ENCODE peak calls at places on chromosomes 2 and 18, in ten cellular contexts. S is lower lobe of right lung, O is colonic mucosa, F is breast epithelium, N is SK-N-SH, D is keratinocyte, H is fibroblast of lung, Y is ovary, E is body of pancreas, J is endodermal cell. W is an unnamed sample. For H3K36me3 and H3K4me1, the result is how much of the 10 kb centered on the place peaks cover.

GRCh38 chr18:45201489-45201888 is 413.8 kb upstream of the SLC14A2 start:
- DNase-seq in S (no peak), O (no peak), F (no peak), N (no peak), D (no peak), H (no peak), Y (no peak), E (no peak), J (no peak), W (no peak)

GRCh38 chr2:56580242-56580641 is 396.5 kb downstream of the CCDC85A start:
- DNase-seq in S (no peak), O (no peak), F (no peak), N (no peak), D (peak), H (peak), Y (no peak), E (no peak), J (no peak), W (no peak)

GRCh38 chr2:241271641-241272297 is 43.7 kb downstream of the HDLBP start:
- DNase-seq in S (peak), O (peak), F (peak), N (peak), D (no peak), H (peak), Y (peak), E (peak), J (peak), W (peak)

GRCh38 chr18:67308819-67309218 is 207.7 kb downstream of the DSEL start:
- DNase-seq in S (no peak), O (no peak), F (no peak), N (no peak), D (no peak), H (no peak), Y (no peak), E (no peak), J (no peak), W (no peak)

GRCh38 chr18:6963452-6964097 is 154.0 kb downstream of the LAMA1 start:
- DNase-seq in S (no peak), O (no peak), F (no peak), N (no peak), D (no peak), H (no peak), Y (no peak), E (no peak), J (no peak), W (no peak)

GRCh38 chr2:161388146-161388779 is 27.8 kb upstream of the TBR1 start:
- DNase-seq in S (no peak), O (no peak), F (no peak), N (no peak), D (no peak), H (no peak), Y (no peak), E (no peak), J (no peak), W (no peak)

GRCh38 chr2:178417916-178418315 is 33.1 kb downstream of the PRKRA start:
- DNase-seq in S (no peak), O (no peak), F (no peak), N (no peak), D (no peak), H (no peak), Y (no peak), E (no peak), J (no peak), W (no peak)

GRCh38 chr2:236047886-236048540 is 120.2 kb downstream of the GBX2 start:
- DNase-seq in S (no peak), O (peak), F (no peak), N (no peak), D (no peak), H (no peak), Y (no peak), E (no peak), J (no peak), W (no peak)

GRCh38 chr2:197215988-197216979 is 94.3 kb downstream of the ANKRD44 start:
- DNase-seq in S (no peak), O (no peak), F (no peak), N (no peak), D (no peak), H (peak), Y (no peak), E (no peak), J (no peak), W (no peak)

GRCh38 chr18:76970749-76971148 is 148.4 kb downstream of the ZNF236 start:
- DNase-seq in S (no peak), O (no peak), F (no peak), N (no peak), D (no peak), H (no peak), Y (no peak), E (no peak), J (no peak), W (no peak)

GRCh38 chr18:11696451-11696850 is 7.4 kb downstream of the GNAL start:
- DNase-seq in S (no peak), O (no peak), F (no peak), N (no peak), D (no peak), H (no peak), Y (no peak), E (no peak), J (no peak), W (no peak)

GRCh38 chr2:118386636-118387302 is 298.5 kb downstream of the INSIG2 start:
- DNase-seq in S (no peak), O (no peak), F (no peak), N (no peak), D (peak), H (peak), Y (no peak), E (no peak), J (no peak), W (no peak)

GRCh38 chr2:80199504-80199903 is 105.0 kb downstream of the LRRTM1 start:
- DNase-seq in S (no peak), O (no peak), F (no peak), N (no peak), D (no peak), H (no peak), Y (no peak), E (no peak), J (no peak), W (no peak)

GRCh38 chr2:143705108-143705686 is 576.0 kb downstream of the ARHGAP15 start:
- DNase-seq in S (no peak), O (no peak), F (no peak), N (no peak), D (no peak), H (peak), Y (no peak), E (no peak), J (no peak), W (no peak)

GRCh38 chr2:235230809-235231601 is 262.8 kb upstream of the AGAP1 start:
- DNase-seq in S (no peak), O (no peak), F (no peak), N (peak), D (no peak), H (peak), Y (no peak), E (no peak), J (no peak), W (no peak)

GRCh38 chr18:23580677-23581367 is 5.5 kb downstream of the NPC1 start:
- DNase-seq in S (no peak), O (peak), F (no peak), N (no peak), D (no peak), H (peak), Y (no peak), E (no peak), J (no peak), W (no peak)

GRCh38 chr2:18178736-18179349 is 300.4 kb downstream of the KCNS3 start:
- DNase-seq in S (no peak), O (peak), F (no peak), N (peak), D (no peak), H (peak), Y (no peak), E (peak), J (peak), W (no peak)

GRCh38 chr2:85756822-85757435 is 3.1 kb downstream of the ATOH8 start:
- DNase-seq in S (no peak), O (no peak), F (no peak), N (no peak), D (no peak), H (no peak), Y (no peak), E (peak), J (no peak), W (no peak)

GRCh38 chr18:47100214-47100831 is 50.0 kb downstream of the HDHD2 start:
- DNase-seq in S (no peak), O (peak), F (peak), N (peak), D (peak), H (peak), Y (peak), E (peak), J (peak), W (peak)

GRCh38 chr2:25328152-25329085 is 13.3 kb downstream of the DNMT3A start:
- DNase-seq in S (no peak), O (no peak), F (no peak), N (no peak), D (no peak), H (no peak), Y (peak), E (no peak), J (no peak), W (no peak)

GRCh38 chr2:6370753-6371152 is 495.0 kb downstream of the CMPK2 start:
- DNase-seq in S (no peak), O (no peak), F (no peak), N (no peak), D (no peak), H (peak), Y (no peak), E (no peak), J (no peak), W (no peak)

GRCh38 chr2:47568164-47568861 is 165.4 kb downstream of the MSH2 start:
- DNase-seq in S (no peak), O (no peak), F (no peak), N (no peak), D (no peak), H (no peak), Y (no peak), E (no peak), J (no peak), W (no peak)

GRCh38 chr18:69432847-69433246 is 32.2 kb downstream of the DOK6 start:
- DNase-seq in S (no peak), O (no peak), F (no peak), N (no peak), D (no peak), H (no peak), Y (no peak), E (no peak), J (no peak), W (no peak)

GRCh38 chr2:7272180-7272579 is 355.0 kb downstream of the RNF144A start:
- DNase-seq in S (no peak), O (no peak), F (no peak), N (no peak), D (no peak), H (peak), Y (no peak), E (no peak), J (no peak), W (no peak)

GRCh38 chr2:96305979-96306308 is 598 bp upstream of the SNRNP200 start:
- DNase-seq in S (no peak), O (peak), F (no peak), N (peak), D (no peak), H (no peak), Y (no peak), E (no peak), J (no peak), W (no peak)

GRCh38 chr2:71313-72035 is 25.2 kb upstream of the FAM110C start:
- DNase-seq in S (no peak), O (no peak), F (no peak), N (no peak), D (peak), H (no peak), Y (no peak), E (no peak), J (no peak), W (no peak)

GRCh38 chr2:152448621-152449020 is 113.6 kb downstream of the FMNL2 start:
- DNase-seq in S (no peak), O (no peak), F (no peak), N (no peak), D (no peak), H (no peak), Y (no peak), E (no peak), J (no peak), W (no peak)

GRCh38 chr2:164954954-164955701 is at the start of gene SLC38A11:
- DNase-seq in S (no peak), O (peak), F (peak), N (peak), D (no peak), H (peak), Y (peak), E (peak), J (peak), W (no peak)

GRCh38 chr2:101728865-101729264 is 31.4 kb downstream of the MAP4K4 start:
- DNase-seq in S (no peak), O (no peak), F (no peak), N (no peak), D (no peak), H (no peak), Y (no peak), E (no peak), J (no peak), W (no peak)

GRCh38 chr2:108621087-108621559 is 86.9 kb downstream of the LIMS1 start:
- DNase-seq in S (peak), O (peak), F (peak), N (no peak), D (peak), H (peak), Y (no peak), E (peak), J (peak), W (peak)

GRCh38 chr2:26692814-26693286 is 328 bp downstream of the KCNK3 start:
- DNase-seq in S (no peak), O (no peak), F (no peak), N (peak), D (no peak), H (peak), Y (peak), E (peak), J (peak), W (peak)

GRCh38 chr18:79523738-79524180 is 128.0 kb downstream of the NFATC1 start:
- DNase-seq in S (no peak), O (peak), F (no peak), N (no peak), D (no peak), H (no peak), Y (no peak), E (no peak), J (no peak), W (peak)

GRCh38 chr18:53567935-53568574 is 656.4 kb downstream of the MBD2 start:
- DNase-seq in S (no peak), O (no peak), F (no peak), N (peak), D (no peak), H (peak), Y (peak), E (no peak), J (peak), W (no peak)

GRCh38 chr18:2442006-2442405 is 129.3 kb downstream of the METTL4 start:
- DNase-seq in S (no peak), O (no peak), F (no peak), N (no peak), D (no peak), H (peak), Y (no peak), E (no peak), J (no peak), W (no peak)

GRCh38 chr2:113068706-113069485 is 1.1 kb downstream of the IL1F10 start:
- DNase-seq in S (no peak), O (no peak), F (no peak), N (no peak), D (no peak), H (no peak), Y (no peak), E (no peak), J (no peak), W (no peak)
- H3K36me3 ChIP-seq in S (under half), O (under half), F (under half), N (under half), D (under half), H (under half), Y (under half), E (under half), J (under half), W (under half)

DNA sequence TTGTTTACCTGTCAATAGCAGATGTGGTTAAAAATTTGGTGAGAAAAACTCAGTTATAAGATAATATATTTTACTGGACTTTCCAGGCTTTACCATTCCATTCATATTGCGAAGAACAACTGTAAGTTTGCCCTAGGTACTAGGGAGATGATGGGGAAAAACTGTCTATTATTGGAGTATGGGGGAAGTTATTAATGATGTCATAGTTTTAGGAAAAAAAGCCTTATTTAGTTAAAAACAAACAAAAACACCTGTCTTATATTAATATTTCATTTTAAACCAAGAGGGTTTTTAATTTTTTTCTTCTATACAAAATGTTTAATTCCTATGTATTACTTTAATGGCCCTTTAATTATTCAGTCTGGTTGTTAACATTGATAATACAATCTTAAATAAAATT is 18.2 kb downstream of the SP9 start:
- DNase-seq in S (no peak), O (no peak), F (no peak), N (no peak), D (no peak), H (no peak), Y (no peak), E (no peak), J (no peak), W (no peak)
- TF ChIP-seq CTCF in S (no peak), O (no peak), F (no peak), N (no peak), D (no peak), H (no peak), Y (no peak), E (no peak), J (no peak), W (no peak)

GRCh38 chr2:1183300-1183699 is 230.0 kb upstream of the TPO start:
- DNase-seq in S (no peak), O (no peak), F (no peak), N (no peak), D (no peak), H (no peak), Y (no peak), E (no peak), J (no peak), W (no peak)

GRCh38 chr2:1187189-1187588 is 226.1 kb upstream of the TPO start:
- DNase-seq in S (no peak), O (no peak), F (no peak), N (no peak), D (no peak), H (no peak), Y (no peak), E (no peak), J (no peak), W (no peak)

GRCh38 chr2:1192121-1192520 is 221.1 kb upstream of the TPO start:
- DNase-seq in S (no peak), O (no peak), F (no peak), N (no peak), D (no peak), H (no peak), Y (no peak), E (no peak), J (no peak), W (no peak)

GRCh38 chr2:1186405-1186804 is 226.9 kb upstream of the TPO start:
- DNase-seq in S (no peak), O (no peak), F (no peak), N (no peak), D (no peak), H (no peak), Y (no peak), E (no peak), J (no peak), W (no peak)
- H3K4me1 ChIP-seq in S (under half), O (under half), F (under half), N (under half), D (under half), H (under half), Y (under half), E (under half), J (under half), W (under half)

DNA sequence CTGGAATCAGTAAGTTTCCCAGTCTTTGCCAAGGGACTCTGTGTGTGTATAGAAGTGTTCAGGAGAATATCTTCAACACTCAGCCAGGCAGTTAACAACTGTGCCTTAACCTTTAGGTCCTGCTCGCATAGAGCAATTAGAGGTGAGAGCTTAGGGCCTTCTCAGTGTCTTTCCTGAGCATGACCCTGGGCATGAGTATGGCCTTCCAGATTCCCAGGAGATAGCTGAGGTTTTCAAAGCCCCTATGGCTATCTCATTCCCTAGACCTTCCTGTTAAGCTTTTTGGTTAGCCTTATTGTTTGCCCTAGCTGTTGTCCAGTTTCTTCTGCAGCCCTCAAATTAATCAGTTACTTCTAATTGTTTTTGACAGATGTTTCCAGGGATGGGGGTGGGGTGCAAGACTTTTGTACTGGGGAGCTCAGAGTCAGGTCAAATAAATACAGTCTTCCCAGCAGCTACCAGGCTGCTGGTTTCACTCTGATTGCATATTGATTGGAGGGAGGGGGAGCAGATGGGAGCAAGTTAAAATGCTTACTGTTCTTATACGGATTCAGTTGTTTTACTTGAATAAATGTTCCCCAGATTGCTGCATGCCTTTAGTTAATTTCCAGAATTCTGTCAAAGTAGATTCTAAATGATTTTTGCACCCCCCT is 23.1 kb downstream of the PDK1 start:
- DNase-seq in S (no peak), O (no peak), F (no peak), N (no peak), D (no peak), H (no peak), Y (no peak), E (no peak), J (no peak), W (no peak)
- H3K36me3 ChIP-seq in S (under half), O (under half), F (under half), N (under half), D (under half), H (under half), Y (under half), E (under half), J (half or more), W (under half)

GRCh38 chr2:66581461-66582363 is 146.8 kb downstream of the MEIS1 start:
- DNase-seq in S (no peak), O (no peak), F (no peak), N (peak), D (no peak), H (peak), Y (peak), E (peak), J (peak), W (no peak)
- TF ChIP-seq CTCF in S (no peak), O (no peak), F (no peak), N (no peak), D (no peak), H (no peak), Y (no peak), E (no peak), J (no peak), W (no peak)

GRCh38 chr2:190123956-190124355 is 61.4 kb upstream of the MSTN start:
- DNase-seq in S (no peak), O (no peak), F (no peak), N (no peak), D (no peak), H (peak), Y (no peak), E (no peak), J (no peak), W (no peak)

GRCh38 chr2:190119257-190119656 is 56.7 kb upstream of the MSTN start:
- DNase-seq in S (peak), O (no peak), F (no peak), N (no peak), D (no peak), H (peak), Y (peak), E (peak), J (peak), W (peak)

GRCh38 chr2:190117305-190117704 is 54.8 kb upstream of the MSTN start:
- DNase-seq in S (no peak), O (no peak), F (no peak), N (no peak), D (no peak), H (no peak), Y (no peak), E (no peak), J (no peak), W (no peak)

GRCh38 chr2:190119948-190120347 is 57.4 kb upstream of the MSTN start:
- DNase-seq in S (no peak), O (no peak), F (no peak), N (no peak), D (no peak), H (no peak), Y (no peak), E (peak), J (peak), W (no peak)

GRCh38 chr2:190121971-190122370 is 59.4 kb upstream of the MSTN start:
- DNase-seq in S (no peak), O (no peak), F (no peak), N (peak), D (no peak), H (peak), Y (no peak), E (no peak), J (no peak), W (no peak)
- H3K4me1 ChIP-seq in S (under half), O (under half), F (under half), N (under half), D (under half), H (under half), Y (under half), E (under half), J (under half), W (under half)

GRCh38 chr2:55245411-55245810 is 12.9 kb downstream of the RPS27A start:
- DNase-seq in S (no peak), O (no peak), F (no peak), N (no peak), D (no peak), H (no peak), Y (no peak), E (no peak), J (no peak), W (no peak)

GRCh38 chr2:55236992-55237543 is 4.6 kb downstream of the RPS27A start:
- DNase-seq in S (no peak), O (no peak), F (no peak), N (no peak), D (no peak), H (no peak), Y (no peak), E (no peak), J (no peak), W (no peak)

GRCh38 chr2:55247025-55247424 is 14.5 kb downstream of the RPS27A start:
- DNase-seq in S (no peak), O (no peak), F (no peak), N (no peak), D (no peak), H (no peak), Y (no peak), E (no peak), J (peak), W (no peak)

GRCh38 chr2:55239656-55240222 is 7.3 kb downstream of the RPS27A start:
- DNase-seq in S (no peak), O (no peak), F (no peak), N (no peak), D (no peak), H (no peak), Y (no peak), E (no peak), J (no peak), W (no peak)

GRCh38 chr2:55242617-55243016 is 10.1 kb downstream of the RPS27A start:
- DNase-seq in S (no peak), O (no peak), F (no peak), N (no peak), D (no peak), H (no peak), Y (no peak), E (no peak), J (no peak), W (no peak)
- H3K36me3 ChIP-seq in S (half or more), O (under half), F (under half), N (under half), D (under half), H (under half), Y (under half), E (under half), J (under half), W (under half)

W was measured in CD8-positive, alpha-beta T cell.